ENCODE peak calls at places on chromosomes 6 and 20, in five cellular contexts. S, B, G, N and E are unnamed samples. For H3K4me1, the result is how much of the 10 kb centered on the place peaks cover.

GRCh38 chr6:128111096-128111495 is 210.2 kb upstream of the THEMIS start:
- DNase-seq in S (no peak), B (no peak), N (no peak), G (no peak), E (no peak)

GRCh38 chr6:56808871-56809359 is 146.0 kb upstream of the BEND6 start:
- DNase-seq in N (no peak), G (no peak), S (no peak), B (no peak), E (peak)

GRCh38 chr20:24718696-24719095 is 230.4 kb upstream of the CST7 start:
- DNase-seq in B (peak), G (no peak), N (no peak), S (no peak), E (no peak)

GRCh38 chr20:64244281-64244805 is 11.2 kb upstream of the PCMTD2 start:
- DNase-seq in B (no peak), S (no peak), G (no peak), N (no peak), E (no peak)

GRCh38 chr6:70673601-70674000 is 5.9 kb downstream of the SMAP1 start:
- DNase-seq in N (no peak), S (no peak), B (no peak), G (no peak), E (peak)

GRCh38 chr6:125858427-125859320 is 67.9 kb downstream of the NCOA7 start:
- DNase-seq in B (peak), N (peak), G (no peak), S (peak), E (peak)

GRCh38 chr20:15144911-15145310 is 807.5 kb upstream of the FLRT3 start:
- DNase-seq in S (no peak), B (no peak), N (no peak), G (no peak), E (no peak)

GRCh38 chr6:148857817-148858390 is 111.1 kb downstream of the UST start:
- DNase-seq in S (no peak), G (no peak), N (no peak), B (no peak), E (no peak)

GRCh38 chr20:62776692-62777527 is 19.4 kb upstream of the MRGBP start:
- DNase-seq in N (peak), S (peak), B (no peak), G (peak), E (peak)

GRCh38 chr6:90446164-90446563 is 140.7 kb downstream of the MAP3K7 start:
- DNase-seq in S (no peak), B (no peak), G (no peak), N (no peak), E (no peak)

GRCh38 chr6:161031721-161032495 is 40.3 kb downstream of the MAP3K4 start:
- DNase-seq in B (no peak), S (peak), N (no peak), G (no peak), E (no peak)

GRCh38 chr6:113018351-113019151 is 671.4 kb downstream of the RFPL4B start:
- DNase-seq in B (no peak), G (no peak), N (no peak), S (no peak), E (no peak)

GRCh38 chr20:62549499-62550086 is 73.8 kb upstream of the GATA5 start:
- DNase-seq in G (no peak), S (no peak), B (peak), N (no peak), E (peak)

GRCh38 chr6:36204068-36204753 is 7.7 kb downstream of the BRPF3 start:
- DNase-seq in B (no peak), S (no peak), N (no peak), G (peak), E (no peak)

GRCh38 chr6:166916824-166917223 is 39.5 kb downstream of the RNASET2 start:
- DNase-seq in B (no peak), N (no peak), S (no peak), G (no peak), E (no peak)

GRCh38 chr6:135535989-135536414 is 38.5 kb upstream of the AHI1 start:
- DNase-seq in S (peak), G (peak), B (no peak), N (peak), E (peak)

GRCh38 chr20:61845276-61845675 is 220.4 kb downstream of the TAF4 start:
- DNase-seq in N (no peak), B (no peak), G (no peak), S (no peak), E (no peak)

GRCh38 chr6:41370488-41371111 is 35.2 kb downstream of the NCR2 start:
- DNase-seq in G (no peak), N (no peak), S (no peak), B (peak), E (peak)

GRCh38 chr6:136334853-136335252 is 45.2 kb upstream of the BCLAF1 start:
- DNase-seq in G (no peak), B (peak), N (no peak), S (no peak), E (peak)

GRCh38 chr6:122426597-122426996 is 27.1 kb downstream of the HSF2 start:
- DNase-seq in B (no peak), S (no peak), G (no peak), N (no peak), E (no peak)

GRCh38 chr6:99294786-99295185 is 54.7 kb downstream of the FAXC start:
- DNase-seq in G (no peak), B (no peak), N (no peak), S (no peak), E (no peak)

GRCh38 chr6:1388927-1389790 is at the start of gene FOXF2:
- DNase-seq in B (peak), N (peak), S (no peak), G (no peak), E (peak)

GRCh38 chr6:152093711-152094110 is 286.2 kb downstream of the ESR1 start:
- DNase-seq in N (no peak), B (no peak), G (no peak), S (no peak), E (no peak)

GRCh38 chr6:30845183-30845582 is 39.1 kb upstream of the DDR1 start:
- DNase-seq in G (no peak), B (no peak), N (no peak), S (no peak), E (peak)

GRCh38 chr20:61813791-61814190 is 251.9 kb downstream of the TAF4 start:
- DNase-seq in B (no peak), G (no peak), S (no peak), N (no peak), E (no peak)

GRCh38 chr6:118542184-118542952 is 5.7 kb upstream of the PLN start:
- DNase-seq in S (no peak), N (no peak), G (no peak), B (no peak), E (no peak)
- TF ChIP-seq CREB1 in S (no peak), N (no peak), G (no peak), B (no peak), E (no peak)

GRCh38 chr6:108671790-108672189 is 111.1 kb downstream of the FOXO3 start:
- DNase-seq in B (no peak), N (no peak), S (no peak), G (no peak), E (peak)
- H3K4me1 ChIP-seq in B (under half), N (under half), S (under half), G (under half), E (under half)

GRCh38 chr6:29424575-29424974 is 9.8 kb downstream of the OR12D1 start:
- DNase-seq in B (no peak), G (no peak), S (no peak), N (no peak), E (no peak)
- TF ChIP-seq CREB1 in B (no peak), G (no peak), S (no peak), N (no peak), E (no peak)

GRCh38 chr6:24856246-24856599 is 57.5 kb upstream of the ARMH2 start:
- DNase-seq in G (no peak), N (no peak), S (no peak), B (no peak), E (no peak)

GRCh38 chr6:24855389-24856245 is 56.9 kb upstream of the ARMH2 start:
- DNase-seq in N (peak), G (peak), B (peak), S (peak), E (peak)

GRCh38 chr6:24858154-24858801 is 59.6 kb upstream of the ARMH2 start:
- DNase-seq in G (peak), S (no peak), N (no peak), B (no peak), E (no peak)

GRCh38 chr6:24859132-24859531 is 60.4 kb upstream of the ARMH2 start:
- DNase-seq in N (no peak), S (no peak), G (no peak), B (no peak), E (no peak)

DNA sequence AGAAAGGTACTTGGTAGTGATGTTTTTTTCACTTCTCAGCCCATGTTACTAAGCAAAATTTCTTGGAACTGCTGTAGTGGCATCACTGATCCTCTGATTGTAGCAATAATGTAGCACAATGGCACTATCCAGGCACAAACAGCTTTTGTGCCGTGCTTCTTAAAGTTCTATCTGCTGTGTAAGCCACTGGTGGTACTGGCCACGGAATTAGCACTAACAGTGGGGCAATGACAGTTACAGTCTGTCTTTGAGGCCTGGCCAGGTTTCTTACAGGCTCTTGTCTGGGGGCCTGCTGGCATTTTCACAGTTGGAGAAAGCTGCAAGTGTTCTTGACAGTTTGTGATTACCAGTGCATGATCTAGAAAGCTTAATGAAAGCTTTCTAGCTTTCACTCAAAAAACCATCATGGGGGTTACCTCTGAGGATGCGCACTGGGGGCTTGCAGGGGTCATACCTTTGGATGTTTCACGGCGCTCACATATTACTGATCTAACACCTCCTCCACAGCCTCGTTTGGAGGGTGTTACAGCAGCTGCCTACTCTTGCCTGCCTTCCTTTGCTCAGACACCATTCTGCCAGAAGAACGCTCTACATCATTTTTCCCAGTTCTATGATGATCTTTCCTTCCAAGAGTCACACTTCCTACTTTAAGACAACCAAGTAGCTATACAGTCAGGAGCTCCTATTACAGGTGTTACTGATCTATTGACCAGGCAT is 58.4 kb upstream of the ARMH2 start:
- DNase-seq in B (no peak), G (no peak), S (no peak), N (no peak), E (no peak)
- H3K4me1 ChIP-seq in B (under half), G (under half), S (under half), N (under half), E (under half)

GRCh38 chr6:13248953-13249432 is 79.3 kb downstream of the TBC1D7 start:
- DNase-seq in B (no peak), G (no peak), N (no peak), S (no peak), E (no peak)

GRCh38 chr6:13248549-13248948 is 79.8 kb downstream of the TBC1D7 start:
- DNase-seq in S (no peak), N (no peak), G (no peak), B (no peak), E (no peak)

GRCh38 chr6:13248053-13248452 is 80.3 kb downstream of the TBC1D7 start:
- DNase-seq in N (no peak), G (no peak), B (no peak), S (peak), E (peak)

GRCh38 chr6:13249817-13250216 is 78.5 kb downstream of the TBC1D7 start:
- DNase-seq in N (no peak), S (no peak), B (no peak), G (no peak), E (no peak)

GRCh38 chr6:13247627-13248026 is 80.7 kb downstream of the TBC1D7 start:
- DNase-seq in G (no peak), S (no peak), B (no peak), N (no peak), E (no peak)
- TF ChIP-seq CREB1 in G (no peak), S (no peak), B (no peak), N (no peak), E (no peak)

DNA sequence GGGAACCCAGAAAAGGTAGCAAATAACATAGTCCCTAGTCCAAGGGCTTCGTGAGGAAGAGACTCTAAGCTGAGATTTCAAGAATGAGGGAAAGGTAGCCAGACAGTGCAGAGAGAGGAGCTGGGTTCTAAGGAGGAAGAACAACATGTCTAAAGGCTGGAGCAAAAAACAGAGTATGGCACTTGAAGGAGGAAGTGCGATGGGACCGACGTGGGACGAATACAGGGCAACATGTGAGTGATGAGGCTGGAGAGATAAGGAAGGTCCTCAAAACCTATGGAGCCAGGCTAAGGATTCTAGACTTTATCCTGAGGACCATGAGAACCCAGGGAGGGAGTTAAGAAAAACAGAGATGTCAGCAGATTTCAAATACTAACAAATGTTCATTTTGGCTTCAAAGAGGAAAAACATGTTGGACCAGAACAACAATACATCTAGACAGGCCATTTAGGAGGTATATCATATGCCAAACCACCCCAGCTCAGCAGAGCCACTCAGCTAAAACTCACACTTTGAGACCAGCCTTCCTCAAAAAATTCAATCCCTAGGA is 17.5 kb downstream of the ATXN1 start:
- DNase-seq in N (no peak), G (no peak), S (no peak), B (no peak), E (no peak)
- H3K4me1 ChIP-seq in N (under half), G (under half), S (half or more), B (under half), E (under half)

DNA sequence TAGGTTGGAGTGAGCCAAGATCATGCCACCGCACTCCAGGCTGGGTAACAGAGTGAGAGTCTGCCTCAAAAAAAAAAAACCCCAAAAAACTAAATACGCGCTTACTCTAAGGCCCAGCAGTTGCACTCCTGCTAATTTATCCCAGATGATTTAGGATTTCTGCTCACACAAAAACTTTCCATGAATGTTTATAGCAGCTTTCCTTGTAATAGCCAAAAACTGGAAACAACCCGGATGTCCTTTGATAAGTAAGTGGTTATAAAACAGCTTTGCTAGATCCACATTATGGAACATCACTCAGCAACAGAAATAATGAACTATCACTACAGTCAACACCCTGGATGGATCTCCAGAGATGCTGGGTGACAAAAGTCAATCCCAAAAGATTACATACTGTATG is 220.5 kb upstream of the JARID2 start:
- DNase-seq in S (no peak), B (no peak), G (no peak), N (no peak), E (no peak)
- TF ChIP-seq CREB1 in S (no peak), B (no peak), G (no peak), N (no peak), E (no peak)

GRCh38 chr20:17674722-17675518 is 7.1 kb downstream of the RRBP1 start:
- DNase-seq in B (no peak), G (no peak), N (no peak), S (no peak), E (no peak)
- H3K4me1 ChIP-seq in B (under half), G (under half), N (under half), S (half or more), E (under half)

DNA sequence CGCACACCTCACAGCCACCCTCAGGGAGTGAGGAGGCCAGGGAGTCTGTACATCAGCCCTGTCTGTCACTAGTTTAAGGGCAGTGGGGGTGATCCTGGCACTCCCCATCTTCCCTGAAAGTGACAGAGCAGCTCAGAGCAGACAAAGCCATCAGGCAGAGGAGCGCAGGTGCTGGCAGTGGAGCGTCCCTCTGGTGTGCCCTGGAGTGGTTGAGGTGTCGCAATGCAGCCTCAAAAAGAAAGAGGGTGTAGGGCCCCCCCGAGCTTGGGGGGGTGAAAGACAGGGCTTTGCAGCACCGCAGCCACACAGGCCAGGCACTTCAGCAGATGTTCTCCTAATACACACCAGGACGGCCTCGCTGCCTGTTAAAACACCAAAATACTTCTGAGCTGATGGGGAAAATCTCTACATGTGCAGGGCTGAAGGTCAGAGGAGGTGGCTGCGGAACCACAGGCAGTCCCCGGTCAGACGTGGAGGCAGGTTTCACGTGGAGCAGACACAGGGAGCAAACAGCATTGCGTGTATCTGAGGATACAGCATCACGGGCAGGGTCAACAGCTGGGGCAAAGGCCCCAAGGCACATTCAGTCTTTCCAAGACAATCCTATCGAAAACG is 69.5 kb downstream of the PREX1 start:
- DNase-seq in N (no peak), S (no peak), G (no peak), B (no peak), E (no peak)
- TF ChIP-seq CREB1 in N (no peak), S (no peak), G (no peak), B (no peak), E (no peak)

GRCh38 chr6:8683204-8683603 is 247.9 kb upstream of the SLC35B3 start:
- DNase-seq in B (no peak), N (no peak), G (no peak), S (no peak), E (no peak)
- H3K4me1 ChIP-seq in B (under half), N (under half), G (under half), S (under half), E (under half)